ENCODE peak calls at places on chromosomes 5 and 9, in eight cellular contexts. X, R, A, O, N, M, K and V are unnamed samples.

GRCh38 chr9:18979367-18979766 is 53.6 kb downstream of the SAXO1 start:
- DNase-seq in X (no peak), R (no peak), A (no peak), O (no peak), N (no peak), M (peak), K (peak), V (no peak)

GRCh38 chr5:166625210-166625865 is 1666.1 kb upstream of the WWC1 start:
- DNase-seq in X (no peak), R (no peak), A (no peak), O (no peak), N (no peak), M (peak), K (no peak), V (no peak)

GRCh38 chr5:103259705-103260355 is 1.3 kb downstream of the MACIR start:
- DNase-seq in X (no peak), R (no peak), A (no peak), O (peak), N (no peak), M (peak), K (peak), V (no peak)

GRCh38 chr5:32001722-32002121 is 172.4 kb downstream of the GOLPH3 start:
- DNase-seq in X (no peak), R (no peak), A (no peak), O (no peak), N (no peak), M (no peak), K (no peak), V (no peak)

GRCh38 chr9:33263936-33264472 is 504 bp downstream of the BAG1 start:
- DNase-seq in X (peak), R (peak), A (peak), O (no peak), N (peak), M (peak), K (peak), V (peak)

GRCh38 chr9:35515766-35516165 is 25.9 kb downstream of the RUSC2 start:
- DNase-seq in X (no peak), R (no peak), A (no peak), O (no peak), N (no peak), M (peak), K (peak), V (no peak)

GRCh38 chr5:178180141-178180863 is 6.9 kb downstream of the GMCL2 start:
- DNase-seq in X (no peak), R (no peak), A (no peak), O (no peak), N (no peak), M (no peak), K (no peak), V (no peak)

GRCh38 chr5:57863661-57864060 is 381.1 kb upstream of the ACTBL2 start:
- DNase-seq in X (no peak), R (no peak), A (no peak), O (no peak), N (no peak), M (no peak), K (peak), V (no peak)

GRCh38 chr5:90570034-90570433 is 11.4 kb downstream of the ADGRV1 start:
- DNase-seq in X (no peak), R (no peak), A (no peak), O (no peak), N (no peak), M (no peak), K (no peak), V (no peak)

GRCh38 chr5:143673676-143674468 is 138.1 kb upstream of the HMHB1 start:
- DNase-seq in X (no peak), R (no peak), A (no peak), O (no peak), N (no peak), M (no peak), K (no peak), V (no peak)

GRCh38 chr5:39005566-39006232 is 68.5 kb downstream of the RICTOR start:
- DNase-seq in X (no peak), R (no peak), A (no peak), O (no peak), N (no peak), M (peak), K (peak), V (no peak)

GRCh38 chr9:97925497-97926334 is 3.4 kb upstream of the TRMO start:
- DNase-seq in X (no peak), R (no peak), A (no peak), O (no peak), N (no peak), M (no peak), K (no peak), V (no peak)

GRCh38 chr9:536597-537511 is 304.6 kb upstream of the DMRT1 start:
- DNase-seq in X (no peak), R (no peak), A (no peak), O (no peak), N (no peak), M (no peak), K (no peak), V (no peak)

GRCh38 chr9:4292781-4293180 is 7.1 kb downstream of the GLIS3 start:
- DNase-seq in X (no peak), R (no peak), A (no peak), O (no peak), N (no peak), M (peak), K (no peak), V (no peak)

GRCh38 chr5:115888027-115888426 is 46.3 kb downstream of the AP3S1 start:
- DNase-seq in X (no peak), R (no peak), A (no peak), O (no peak), N (no peak), M (peak), K (peak), V (no peak)

GRCh38 chr9:81754245-81754644 is 64.9 kb upstream of the TLE1 start:
- DNase-seq in X (no peak), R (no peak), A (no peak), O (no peak), N (no peak), M (no peak), K (no peak), V (no peak)

GRCh38 chr5:132176987-132177386 is 50.7 kb downstream of the P4HA2 start:
- DNase-seq in X (peak), R (no peak), A (no peak), O (no peak), N (no peak), M (peak), K (peak), V (no peak)

GRCh38 chr9:133360400-133361393 is 4.3 kb downstream of the SURF2 start:
- DNase-seq in X (no peak), R (no peak), A (no peak), O (no peak), N (no peak), M (peak), K (no peak), V (no peak)

GRCh38 chr9:133357656-133358055 is 1.3 kb downstream of the SURF2 start:
- DNase-seq in X (no peak), R (no peak), A (no peak), O (no peak), N (no peak), M (no peak), K (no peak), V (no peak)

GRCh38 chr9:133361507-133362092 is 5.2 kb downstream of the SURF2 start:
- DNase-seq in X (no peak), R (no peak), A (no peak), O (no peak), N (no peak), M (no peak), K (no peak), V (no peak)

GRCh38 chr9:133362359-133363044 is 6.2 kb downstream of the SURF2 start:
- DNase-seq in X (no peak), R (peak), A (no peak), O (no peak), N (no peak), M (peak), K (peak), V (no peak)

DNA sequence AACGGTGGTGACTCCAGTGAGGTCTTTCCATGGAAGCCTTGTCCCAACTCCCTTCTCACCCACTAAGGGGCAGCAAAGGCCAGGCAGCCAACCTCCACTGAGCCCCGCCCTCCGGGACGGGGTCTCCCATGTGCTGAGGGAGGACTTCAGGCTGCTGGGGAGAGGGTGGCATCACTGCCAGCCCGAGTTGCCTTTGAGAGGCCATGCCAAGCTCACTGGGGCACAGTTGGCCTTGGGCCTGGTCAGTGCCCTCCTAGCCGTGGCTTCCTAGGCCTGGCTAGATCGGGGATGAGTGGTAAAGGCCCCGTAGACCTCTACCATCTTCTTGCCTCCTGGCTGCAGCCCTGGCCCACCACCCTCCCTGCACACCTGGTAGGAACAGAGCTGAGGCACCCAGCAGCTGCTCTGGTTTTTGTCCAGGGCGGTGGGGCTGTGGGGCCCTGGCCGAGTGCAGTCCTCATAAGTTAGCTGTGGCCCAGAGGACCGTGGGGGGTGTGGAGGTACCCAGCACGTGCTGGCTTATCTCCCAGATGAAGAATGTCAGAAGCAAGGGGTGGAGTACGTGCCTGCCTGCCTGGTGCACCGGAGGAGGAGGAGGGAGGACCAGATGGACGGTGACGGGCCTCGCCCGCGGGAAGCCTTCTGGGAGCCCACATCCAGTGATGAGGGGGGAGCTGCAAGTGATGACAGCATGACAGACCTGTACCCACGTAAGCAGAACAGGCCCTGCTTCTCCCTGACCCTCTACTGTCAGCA is 3.2 kb downstream of the SURF2 start:
- DNase-seq in X (no peak), R (no peak), A (no peak), O (peak), N (no peak), M (no peak), K (peak), V (no peak)
- TF ChIP-seq CTCF in X (peak), R (peak), A (no peak), O (no peak), N (no peak), M (peak), K (no peak), V (peak)

GRCh38 chr9:127489471-127490115 is 38.3 kb downstream of the LRSAM1 start:
- DNase-seq in X (no peak), R (no peak), A (no peak), O (peak), N (no peak), M (no peak), K (no peak), V (peak)
- TF ChIP-seq CTCF in X (no peak), R (no peak), A (no peak), O (no peak), N (no peak), M (no peak), K (no peak), V (peak)

DNA sequence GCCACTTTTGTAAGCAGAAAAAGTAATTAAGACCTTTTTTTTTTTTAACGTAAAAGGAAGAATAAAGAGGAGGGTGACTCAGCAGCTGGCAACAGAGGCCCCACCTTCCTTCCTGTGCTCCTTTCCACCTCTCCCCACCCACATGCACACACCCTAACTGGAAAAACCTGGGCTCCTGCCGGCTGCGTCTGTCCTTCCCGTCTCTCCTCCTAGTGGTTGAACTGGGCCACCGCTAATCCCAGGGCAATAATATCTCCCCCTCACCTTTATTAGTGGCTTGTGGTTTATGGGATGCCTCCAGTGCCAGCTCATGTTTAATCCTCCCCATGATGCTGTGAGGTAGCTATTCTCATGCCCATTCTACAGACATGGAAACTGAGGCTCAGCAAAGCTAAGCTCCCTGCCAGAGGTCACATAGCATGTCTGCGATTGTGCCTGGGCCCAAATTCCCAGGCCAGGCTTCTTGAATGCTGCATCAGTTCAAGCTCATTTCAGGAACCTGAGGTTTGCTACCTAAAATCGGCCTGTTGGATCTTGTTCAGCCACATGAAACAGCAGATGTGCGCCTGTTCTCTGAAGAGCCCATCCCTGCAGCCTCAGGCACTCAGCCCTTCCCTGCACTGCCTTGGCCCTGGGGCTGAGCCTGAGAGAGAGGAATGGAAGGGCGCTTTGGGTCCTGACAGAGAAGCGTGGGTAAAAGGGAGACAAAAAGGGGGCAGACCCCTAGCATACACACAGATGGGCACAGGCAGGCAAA is 61.0 kb upstream of the IL17B start:
- DNase-seq in X (no peak), R (peak), A (no peak), O (peak), N (no peak), M (peak), K (peak), V (no peak)
- TF ChIP-seq CTCF in X (no peak), R (peak), A (peak), O (peak), N (no peak), M (peak), K (peak), V (peak)

GRCh38 chr9:118809160-118809625 is 560.0 kb downstream of the BRINP1 start:
- DNase-seq in X (no peak), R (peak), A (peak), O (no peak), N (no peak), M (no peak), K (no peak), V (no peak)
- TF ChIP-seq CTCF in X (no peak), R (peak), A (no peak), O (no peak), N (no peak), M (no peak), K (no peak), V (peak)

GRCh38 chr5:159641371-159642039 is 274.8 kb upstream of the ADRA1B start:
- DNase-seq in X (no peak), R (no peak), A (no peak), O (no peak), N (no peak), M (no peak), K (no peak), V (no peak)

GRCh38 chr5:159640376-159640775 is 275.9 kb upstream of the ADRA1B start:
- DNase-seq in X (no peak), R (no peak), A (no peak), O (no peak), N (no peak), M (no peak), K (no peak), V (no peak)

GRCh38 chr5:159644053-159644452 is 272.2 kb upstream of the ADRA1B start:
- DNase-seq in X (no peak), R (no peak), A (no peak), O (no peak), N (no peak), M (no peak), K (no peak), V (no peak)

GRCh38 chr5:159640921-159641320 is 275.4 kb upstream of the ADRA1B start:
- DNase-seq in X (no peak), R (no peak), A (no peak), O (no peak), N (no peak), M (no peak), K (no peak), V (no peak)

DNA sequence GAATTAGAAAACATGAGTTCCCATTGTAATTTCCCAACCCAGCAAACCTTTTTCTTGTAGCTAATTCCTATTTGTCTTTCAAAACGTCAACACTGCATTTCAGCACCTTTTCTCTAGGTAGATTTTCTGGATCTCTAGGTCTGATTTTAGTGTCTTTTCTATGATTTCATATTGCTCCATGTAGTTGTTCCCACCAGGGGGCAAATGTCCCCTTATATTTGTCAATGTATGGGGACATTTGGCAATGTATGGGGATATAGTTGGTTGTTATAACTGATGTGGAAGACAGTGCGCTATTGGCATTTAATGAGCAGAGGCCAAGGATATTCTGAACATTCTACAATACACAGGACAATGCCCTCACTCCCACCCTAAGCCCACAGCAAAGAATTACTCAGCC is 273.9 kb upstream of the ADRA1B start:
- DNase-seq in X (no peak), R (no peak), A (no peak), O (no peak), N (no peak), M (no peak), K (no peak), V (no peak)
- TF ChIP-seq CTCF in X (no peak), R (no peak), A (no peak), O (no peak), N (no peak), M (peak), K (no peak), V (peak)

GRCh38 chr5:150487199-150488061 is 20.5 kb upstream of the NDST1 start:
- DNase-seq in X (peak), R (no peak), A (peak), O (no peak), N (no peak), M (no peak), K (peak), V (no peak)
- TF ChIP-seq CTCF in X (no peak), R (peak), A (no peak), O (no peak), N (no peak), M (peak), K (peak), V (no peak)

GRCh38 chr5:73498057-73498992 is at the start of gene BTF3:
- DNase-seq in X (peak), R (peak), A (peak), O (peak), N (peak), M (peak), K (peak), V (peak)

GRCh38 chr5:73499187-73499586 is 945 bp downstream of the BTF3 start:
- DNase-seq in X (no peak), R (no peak), A (no peak), O (no peak), N (no peak), M (peak), K (peak), V (no peak)

GRCh38 chr5:73495772-73496346 is 2.4 kb upstream of the BTF3 start:
- DNase-seq in X (no peak), R (no peak), A (no peak), O (no peak), N (no peak), M (no peak), K (no peak), V (no peak)

GRCh38 chr5:73497537-73498056 is 645 bp upstream of the BTF3 start:
- DNase-seq in X (no peak), R (no peak), A (no peak), O (no peak), N (no peak), M (no peak), K (no peak), V (no peak)

DNA sequence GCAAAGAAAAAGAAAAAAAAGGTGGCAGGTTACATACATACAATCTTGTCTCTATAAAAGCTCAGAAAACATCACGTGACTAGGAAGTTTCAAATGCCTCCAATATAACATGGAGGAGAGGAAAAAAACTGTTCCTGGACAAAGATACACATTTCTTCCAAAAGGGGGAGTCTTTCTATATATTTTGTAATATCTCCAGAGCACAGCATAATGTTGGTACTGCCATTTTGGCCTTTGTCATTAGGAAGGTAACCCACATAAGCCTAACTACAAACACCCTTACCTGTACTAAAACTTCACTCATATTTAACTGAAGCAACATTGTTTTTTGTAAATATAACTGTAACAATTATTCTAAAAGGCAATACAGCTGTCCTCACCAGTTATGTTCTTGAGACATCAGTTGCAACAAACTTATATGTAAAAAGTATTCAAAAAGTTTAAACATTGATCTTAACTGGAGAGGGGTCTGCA is 1.2 kb upstream of the BTF3 start:
- DNase-seq in X (no peak), R (no peak), A (no peak), O (no peak), N (no peak), M (peak), K (peak), V (no peak)
- TF ChIP-seq CTCF in X (no peak), R (peak), A (no peak), O (peak), N (no peak), M (peak), K (peak), V (peak)

GRCh38 chr9:127931092-127931881 is 710 bp upstream of the PIP5KL1 start:
- DNase-seq in X (no peak), R (peak), A (no peak), O (no peak), N (peak), M (peak), K (peak), V (no peak)

GRCh38 chr9:127929044-127929979 is 1.3 kb downstream of the PIP5KL1 start:
- DNase-seq in X (no peak), R (peak), A (no peak), O (no peak), N (no peak), M (no peak), K (no peak), V (no peak)

GRCh38 chr9:127928232-127929043 is 2.1 kb downstream of the PIP5KL1 start:
- DNase-seq in X (no peak), R (peak), A (no peak), O (no peak), N (no peak), M (no peak), K (peak), V (no peak)

GRCh38 chr9:127927457-127928231 is 2.9 kb downstream of the PIP5KL1 start:
- DNase-seq in X (no peak), R (peak), A (no peak), O (no peak), N (peak), M (no peak), K (peak), V (no peak)

GRCh38 chr9:127930298-127931091 is at the start of gene PIP5KL1:
- DNase-seq in X (peak), R (peak), A (peak), O (peak), N (peak), M (peak), K (peak), V (peak)
- TF ChIP-seq CTCF in X (no peak), R (no peak), A (no peak), O (no peak), N (no peak), M (peak), K (no peak), V (peak)

GRCh38 chr9:76200315-76200714 is 193.9 kb downstream of the RFK start:
- DNase-seq in X (no peak), R (no peak), A (no peak), O (no peak), N (no peak), M (peak), K (no peak), V (no peak)

GRCh38 chr9:76203373-76203772 is 190.9 kb downstream of the RFK start:
- DNase-seq in X (peak), R (no peak), A (no peak), O (no peak), N (no peak), M (no peak), K (peak), V (no peak)

GRCh38 chr9:76194896-76195295 is 199.3 kb downstream of the RFK start:
- DNase-seq in X (no peak), R (no peak), A (no peak), O (no peak), N (no peak), M (no peak), K (no peak), V (no peak)

GRCh38 chr9:76200730-76201129 is 193.5 kb downstream of the RFK start:
- DNase-seq in X (no peak), R (no peak), A (no peak), O (no peak), N (no peak), M (no peak), K (no peak), V (no peak)

GRCh38 chr9:76198336-76198735 is 195.9 kb downstream of the RFK start:
- DNase-seq in X (no peak), R (no peak), A (no peak), O (no peak), N (no peak), M (peak), K (peak), V (no peak)
- TF ChIP-seq CTCF in X (no peak), R (no peak), A (no peak), O (no peak), N (no peak), M (no peak), K (no peak), V (no peak)

GRCh38 chr5:148816357-148816756 is 10.1 kb upstream of the ADRB2 start:
- DNase-seq in X (no peak), R (no peak), A (no peak), O (no peak), N (no peak), M (no peak), K (no peak), V (no peak)
- TF ChIP-seq CTCF in X (no peak), R (no peak), A (no peak), O (no peak), N (no peak), M (no peak), K (no peak), V (no peak)